ENCODE peak calls at places on chromosomes 16 and 17, in ten cellular contexts. Q is transverse colon; J is endodermal cell; U is SK-N-SH; R is ovary; N is GM20000; D is cardiac muscle cell; O is Peyer's patch; H is CD4-positive, alpha-beta T cell; Y is BJ. F is an unnamed sample.

GRCh38 chr16:1121009-1121408 is 25.0 kb upstream of the C1QTNF8 start:
- DNase-seq in Q (no peak), J (no peak), U (no peak), R (no peak), N (no peak), D (no peak), O (no peak), H (no peak), Y (no peak), F (no peak)

GRCh38 chr16:87661561-87661960 is 59.3 kb downstream of the JPH3 start:
- DNase-seq in Q (peak), J (peak), U (no peak), R (peak), N (peak), D (peak), O (no peak), H (no peak), Y (no peak), F (peak)

GRCh38 chr17:350706-351435 is 1.7 kb downstream of the RPH3AL start:
- DNase-seq in Q (peak), J (peak), U (peak), R (peak), N (no peak), D (peak), O (peak), H (no peak), Y (no peak), F (no peak)

GRCh38 chr16:58363746-58364393 is 28.4 kb upstream of the GINS3 start:
- DNase-seq in Q (no peak), J (no peak), U (no peak), R (no peak), N (no peak), D (no peak), O (no peak), H (no peak), Y (no peak), F (no peak)

GRCh38 chr16:2987854-2988253 is 7.6 kb upstream of the PKMYT1 start:
- DNase-seq in Q (no peak), J (no peak), U (peak), R (no peak), N (no peak), D (no peak), O (no peak), H (no peak), Y (no peak), F (no peak)

GRCh38 chr17:77585142-77585860 is 373.2 kb upstream of the TNRC6C start:
- DNase-seq in Q (no peak), J (peak), U (no peak), R (no peak), N (no peak), D (no peak), O (no peak), H (no peak), Y (no peak), F (no peak)

GRCh38 chr16:19559242-19559910 is 3.9 kb downstream of the VPS35L start:
- DNase-seq in Q (no peak), J (peak), U (peak), R (no peak), N (peak), D (peak), O (peak), H (no peak), Y (no peak), F (no peak)

GRCh38 chr17:63279498-63280230 is 166.4 kb downstream of the CYB561 start:
- DNase-seq in Q (no peak), J (no peak), U (no peak), R (no peak), N (no peak), D (peak), O (no peak), H (no peak), Y (peak), F (no peak)

GRCh38 chr17:29847527-29847931 is 82.5 kb downstream of the SSH2 start:
- DNase-seq in Q (no peak), J (no peak), U (no peak), R (no peak), N (no peak), D (peak), O (no peak), H (no peak), Y (no peak), F (no peak)

GRCh38 chr17:72995008-72995656 is 97.4 kb downstream of the SLC39A11 start:
- DNase-seq in Q (no peak), J (peak), U (no peak), R (no peak), N (no peak), D (no peak), O (no peak), H (no peak), Y (no peak), F (no peak)

GRCh38 chr16:4011940-4012629 is 104.2 kb downstream of the ADCY9 start:
- DNase-seq in Q (no peak), J (no peak), U (no peak), R (no peak), N (no peak), D (no peak), O (peak), H (no peak), Y (no peak), F (no peak)

GRCh38 chr17:49634487-49634865 is 43.4 kb downstream of the SPOP start:
- DNase-seq in Q (no peak), J (no peak), U (no peak), R (no peak), N (no peak), D (no peak), O (no peak), H (no peak), Y (no peak), F (no peak)

GRCh38 chr17:77253611-77254051 is 112.9 kb downstream of the SEC14L1 start:
- DNase-seq in Q (no peak), J (peak), U (no peak), R (no peak), N (no peak), D (peak), O (no peak), H (no peak), Y (no peak), F (no peak)

GRCh38 chr16:81316176-81316496 is 1.4 kb downstream of the GAN start:
- DNase-seq in Q (no peak), J (no peak), U (no peak), R (no peak), N (no peak), D (no peak), O (no peak), H (no peak), Y (no peak), F (no peak)

GRCh38 chr16:55543470-55543869 is 23.0 kb upstream of the CAPNS2 start:
- DNase-seq in Q (no peak), J (no peak), U (peak), R (no peak), N (no peak), D (peak), O (no peak), H (no peak), Y (no peak), F (no peak)

GRCh38 chr16:57897053-57897784 is 73.7 kb downstream of the CNGB1 start:
- DNase-seq in Q (no peak), J (no peak), U (no peak), R (no peak), N (no peak), D (no peak), O (no peak), H (no peak), Y (no peak), F (no peak)

GRCh38 chr17:14016858-14017257 is 52.4 kb upstream of the COX10 start:
- DNase-seq in Q (no peak), J (no peak), U (no peak), R (no peak), N (no peak), D (no peak), O (no peak), H (no peak), Y (no peak), F (no peak)

GRCh38 chr16:47920709-47921108 is 235.1 kb downstream of the ABCC12 start:
- DNase-seq in Q (no peak), J (no peak), U (no peak), R (no peak), N (no peak), D (no peak), O (no peak), H (no peak), Y (no peak), F (no peak)

GRCh38 chr16:82298472-82298871 is 128.4 kb upstream of the MPHOSPH6 start:
- DNase-seq in Q (no peak), J (no peak), U (no peak), R (no peak), N (no peak), D (no peak), O (no peak), H (no peak), Y (no peak), F (no peak)

GRCh38 chr17:1123397-1124237 is 56.2 kb downstream of the ABR start:
- DNase-seq in Q (no peak), J (peak), U (peak), R (peak), N (peak), D (no peak), O (no peak), H (no peak), Y (no peak), F (no peak)

DNA sequence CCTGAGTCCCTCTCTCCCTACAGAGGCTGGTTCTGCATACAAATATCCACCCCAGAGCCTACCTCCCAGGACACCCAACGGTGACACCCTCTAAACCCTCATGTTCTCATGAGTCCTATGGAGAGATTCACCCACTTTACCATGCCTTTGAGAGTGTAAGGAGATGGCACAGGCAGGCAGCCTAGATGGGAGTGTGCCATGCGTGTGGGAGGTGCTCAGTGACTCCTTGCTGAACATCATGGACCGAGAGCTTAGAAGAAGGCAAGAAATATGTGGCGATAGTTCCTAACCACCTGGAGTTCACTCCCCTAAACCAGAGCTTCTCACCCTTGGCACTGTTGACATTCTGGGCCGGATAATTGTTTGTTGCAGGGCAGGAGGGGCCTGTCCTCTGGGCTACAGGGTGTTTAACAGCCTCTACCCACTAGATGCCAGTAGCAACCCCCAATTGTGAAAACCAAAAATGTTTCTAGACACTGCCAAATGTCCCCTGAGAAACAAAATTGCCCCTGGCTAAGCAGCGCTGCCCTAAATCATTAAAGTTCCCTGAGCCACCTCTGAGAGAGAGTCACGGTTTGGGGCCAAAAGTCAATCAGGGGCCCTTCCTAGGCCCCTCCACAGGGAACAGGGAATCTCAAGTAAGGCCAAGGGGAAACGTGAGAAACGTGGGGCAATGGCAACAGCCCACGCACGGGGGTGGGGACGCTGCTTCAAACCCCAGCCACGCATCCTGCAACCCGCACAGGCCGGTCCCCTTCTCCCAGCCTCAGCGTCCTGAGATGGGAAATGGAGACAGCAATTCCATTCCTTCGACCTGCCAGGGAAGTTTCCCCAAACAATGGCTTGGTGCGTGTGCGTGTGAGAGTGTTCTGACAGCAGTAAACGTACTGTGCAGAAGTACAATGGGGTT is 66.8 kb downstream of the C16orf78 start:
- DNase-seq in Q (no peak), J (no peak), U (peak), R (no peak), N (no peak), D (no peak), O (peak), H (no peak), Y (no peak), F (no peak)
- TF ChIP-seq CTCF in Q (no peak), J (peak), U (no peak), R (no peak), N (no peak), D (no peak), O (no peak), H (no peak), Y (no peak), F (no peak)

GRCh38 chr17:8630802-8631553 is 453 bp upstream of the MYH10 start:
- DNase-seq in Q (peak), J (peak), U (peak), R (peak), N (peak), D (peak), O (peak), H (peak), Y (peak), F (peak)
- TF ChIP-seq CTCF in Q (peak), J (peak), U (peak), R (peak), N (no peak), D (no peak), O (peak), H (no peak), Y (no peak), F (no peak)

GRCh38 chr17:82405051-82405450 is 13.1 kb upstream of the HEXD start:
- DNase-seq in Q (no peak), J (no peak), U (no peak), R (no peak), N (no peak), D (no peak), O (no peak), H (no peak), Y (no peak), F (no peak)
- TF ChIP-seq CTCF in Q (no peak), J (no peak), U (no peak), R (no peak), N (no peak), D (no peak), O (no peak), H (no peak), Y (no peak), F (no peak)

GRCh38 chr16:17938546-17938945 is 398.0 kb downstream of the NPIPA8 start:
- DNase-seq in Q (no peak), J (no peak), U (no peak), R (no peak), N (no peak), D (no peak), O (no peak), H (no peak), Y (no peak), F (no peak)

GRCh38 chr16:17939723-17940122 is 396.8 kb downstream of the NPIPA8 start:
- DNase-seq in Q (no peak), J (no peak), U (no peak), R (no peak), N (no peak), D (no peak), O (no peak), H (no peak), Y (no peak), F (no peak)

GRCh38 chr16:17942067-17942466 is 394.5 kb downstream of the NPIPA8 start:
- DNase-seq in Q (no peak), J (no peak), U (no peak), R (no peak), N (no peak), D (no peak), O (no peak), H (no peak), Y (no peak), F (no peak)

GRCh38 chr16:17939052-17939673 is 397.4 kb downstream of the NPIPA8 start:
- DNase-seq in Q (no peak), J (no peak), U (no peak), R (no peak), N (peak), D (no peak), O (no peak), H (no peak), Y (no peak), F (no peak)

DNA sequence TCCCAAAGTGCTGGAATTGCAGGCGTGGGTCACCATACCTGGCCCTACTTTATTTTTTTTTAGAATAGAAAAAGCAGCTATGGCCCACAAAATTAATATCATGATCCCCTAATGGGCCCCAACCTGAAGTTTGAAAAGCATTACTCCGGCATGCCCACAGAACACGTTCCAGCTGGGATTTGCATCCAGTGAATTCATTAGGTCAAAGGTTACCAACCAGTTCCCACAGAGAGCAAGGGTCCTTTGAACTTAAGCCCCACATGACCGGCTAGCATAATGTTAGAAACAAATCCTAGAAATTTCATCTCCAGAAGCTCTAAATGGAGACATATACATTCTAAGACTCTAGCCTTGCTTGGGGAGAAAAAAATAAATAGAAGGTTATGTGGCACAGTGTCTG is 396.0 kb downstream of the NPIPA8 start:
- DNase-seq in Q (no peak), J (no peak), U (no peak), R (no peak), N (no peak), D (no peak), O (no peak), H (no peak), Y (no peak), F (no peak)
- TF ChIP-seq CTCF in Q (no peak), J (no peak), U (no peak), R (no peak), N (no peak), D (no peak), O (no peak), H (no peak), Y (no peak), F (no peak)

GRCh38 chr16:89639385-89639784 is 18.1 kb downstream of the CHMP1A start:
- DNase-seq in Q (no peak), J (no peak), U (no peak), R (no peak), N (no peak), D (no peak), O (no peak), H (no peak), Y (no peak), F (no peak)
- TF ChIP-seq CTCF in Q (no peak), J (no peak), U (no peak), R (no peak), N (no peak), D (no peak), O (no peak), H (no peak), Y (no peak), F (no peak)

DNA sequence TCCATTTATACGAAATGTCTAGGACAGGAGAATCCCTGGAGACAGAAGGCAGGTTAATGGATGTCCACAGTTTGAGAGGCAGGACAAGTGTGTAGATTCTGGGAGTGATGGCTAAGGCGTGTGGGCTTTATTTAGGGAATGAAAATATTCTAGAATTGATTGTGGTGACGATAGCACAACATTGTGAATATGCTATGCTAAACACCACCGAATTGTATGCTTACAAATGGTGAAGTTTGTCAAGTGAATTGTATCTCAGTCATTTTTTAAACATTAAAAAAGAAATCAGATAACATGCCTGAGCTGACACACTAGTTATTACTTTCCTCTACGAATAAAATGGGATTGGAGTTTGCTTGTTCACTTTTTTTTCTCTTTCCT is 5.4 kb upstream of the TXNDC11 start:
- DNase-seq in Q (no peak), J (no peak), U (no peak), R (no peak), N (no peak), D (no peak), O (no peak), H (no peak), Y (no peak), F (no peak)
- TF ChIP-seq CTCF in Q (no peak), J (no peak), U (no peak), R (no peak), N (no peak), D (no peak), O (no peak), H (no peak), Y (no peak), F (no peak)

GRCh38 chr16:52851211-52851740 is 201.4 kb downstream of the CHD9NB start:
- DNase-seq in Q (no peak), J (no peak), U (no peak), R (no peak), N (no peak), D (no peak), O (no peak), H (no peak), Y (no peak), F (no peak)

DNA sequence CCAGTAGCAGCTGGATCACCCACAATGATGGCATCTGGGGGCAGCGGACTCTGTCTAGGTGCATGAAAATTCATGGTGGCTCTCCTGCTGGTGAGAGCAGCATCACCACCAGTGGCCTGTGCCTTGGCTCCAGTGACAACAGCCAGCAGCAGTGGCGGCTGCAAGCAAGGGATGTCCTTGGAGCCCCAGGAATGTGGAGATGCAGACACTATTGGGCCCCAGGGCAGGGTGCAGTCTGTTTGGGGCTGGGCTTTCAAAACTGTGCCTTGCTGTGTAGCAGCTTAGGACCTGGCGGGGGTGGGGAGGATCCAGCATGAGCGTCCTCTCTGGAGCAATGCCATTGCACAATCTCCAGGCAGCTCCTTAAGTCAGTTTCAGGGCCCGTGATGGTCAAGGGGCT is 199.7 kb downstream of the CHD9NB start:
- DNase-seq in Q (no peak), J (no peak), U (no peak), R (no peak), N (no peak), D (no peak), O (no peak), H (no peak), Y (no peak), F (no peak)
- TF ChIP-seq CTCF in Q (no peak), J (no peak), U (no peak), R (no peak), N (no peak), D (no peak), O (no peak), H (no peak), Y (no peak), F (no peak)

GRCh38 chr17:48499248-48499647 is 31.6 kb downstream of the HOXB1 start:
- DNase-seq in Q (no peak), J (no peak), U (no peak), R (no peak), N (no peak), D (no peak), O (no peak), H (no peak), Y (no peak), F (no peak)

GRCh38 chr17:48502901-48503300 is 27.9 kb downstream of the HOXB1 start:
- DNase-seq in Q (no peak), J (no peak), U (no peak), R (no peak), N (no peak), D (no peak), O (no peak), H (no peak), Y (no peak), F (no peak)

GRCh38 chr17:48499743-48500434 is 30.9 kb downstream of the HOXB1 start:
- DNase-seq in Q (no peak), J (no peak), U (no peak), R (no peak), N (no peak), D (no peak), O (no peak), H (no peak), Y (no peak), F (no peak)

GRCh38 chr17:48502312-48502711 is 28.5 kb downstream of the HOXB1 start:
- DNase-seq in Q (no peak), J (no peak), U (no peak), R (no peak), N (no peak), D (no peak), O (no peak), H (no peak), Y (no peak), F (no peak)

GRCh38 chr17:48500435-48501426 is 30.1 kb downstream of the HOXB1 start:
- DNase-seq in Q (peak), J (peak), U (no peak), R (no peak), N (no peak), D (peak), O (no peak), H (no peak), Y (no peak), F (no peak)
- TF ChIP-seq CTCF in Q (peak), J (peak), U (no peak), R (no peak), N (no peak), D (peak), O (peak), H (no peak), Y (no peak), F (no peak)

F was measured in mesothelial cell of epicardium.